ENCODE peak calls at places on chromosomes 2 and 18, in nine cellular contexts. H is HCT116, M is SK-N-SH, J is PC-3, C is neural progenitor cell, Y is GM23248, K is hepatocyte, D is GM23338, B is MM.1S. Z is an unnamed sample. For H3K36me3 and H3K4me1, the result is how much of the 10 kb centered on the place peaks cover.

GRCh38 chr2:70442301-70443077 is 111.1 kb downstream of the TGFA start:
- DNase-seq in Y (peak), D (no peak), K (no peak), M (no peak), J (no peak), C (no peak), B (no peak), H (no peak), Z (no peak)

GRCh38 chr2:39772812-39773152 is 6.3 kb downstream of the THUMPD2 start:
- DNase-seq in Y (no peak), D (no peak), C (no peak), J (peak), B (no peak), H (no peak), K (no peak), M (no peak), Z (no peak)

GRCh38 chr2:210686401-210686800 is 130.0 kb downstream of the CPS1 start:
- DNase-seq in M (no peak), J (no peak), K (no peak), H (no peak), Y (no peak), D (no peak), B (no peak), C (no peak), Z (no peak)

GRCh38 chr18:63297678-63298392 is 21.7 kb downstream of the BCL2 start:
- DNase-seq in J (no peak), Y (no peak), C (no peak), B (no peak), H (no peak), M (no peak), K (no peak), D (peak), Z (no peak)

GRCh38 chr18:2143666-2144065 is 427.6 kb downstream of the METTL4 start:
- DNase-seq in H (no peak), Y (no peak), D (no peak), J (no peak), M (no peak), K (no peak), C (no peak), B (no peak), Z (no peak)

GRCh38 chr2:208807756-208808155 is 401.2 kb downstream of the PTH2R start:
- DNase-seq in H (no peak), C (no peak), B (no peak), K (no peak), J (peak), M (no peak), Y (no peak), D (no peak), Z (no peak)

GRCh38 chr2:160533482-160533881 is 39.9 kb upstream of the RBMS1 start:
- DNase-seq in B (no peak), D (no peak), C (no peak), M (no peak), H (no peak), Y (peak), K (no peak), J (no peak), Z (no peak)

GRCh38 chr2:158973511-158973956 is 5.1 kb downstream of the TANC1 start:
- DNase-seq in J (peak), K (no peak), B (no peak), C (no peak), H (no peak), D (no peak), M (no peak), Y (no peak), Z (no peak)

GRCh38 chr18:9753863-9754262 is 45.8 kb downstream of the RAB31 start:
- DNase-seq in J (no peak), H (no peak), M (no peak), Y (peak), B (no peak), C (no peak), K (no peak), D (no peak), Z (no peak)

GRCh38 chr2:172426635-172427255 is 641 bp upstream of the ITGA6 start:
- DNase-seq in J (no peak), D (no peak), C (no peak), K (no peak), Y (no peak), B (no peak), H (no peak), M (no peak), Z (no peak)

GRCh38 chr2:233076749-233077148 is 16.6 kb downstream of the INPP5D start:
- DNase-seq in J (no peak), M (no peak), Y (no peak), D (no peak), H (no peak), K (no peak), C (no peak), B (no peak), Z (peak)

GRCh38 chr2:37558622-37559021 is 112.8 kb downstream of the CDC42EP3 start:
- DNase-seq in H (no peak), K (no peak), Y (no peak), C (no peak), J (no peak), M (no peak), B (no peak), D (no peak), Z (peak)

GRCh38 chr2:14422426-14422825 is 210.1 kb upstream of the LRATD1 start:
- DNase-seq in B (no peak), H (no peak), K (no peak), D (no peak), Y (no peak), M (no peak), J (peak), C (no peak), Z (no peak)

GRCh38 chr2:25822190-25823117 is 55.8 kb downstream of the ASXL2 start:
- DNase-seq in K (peak), J (no peak), H (no peak), M (peak), B (no peak), C (peak), D (peak), Y (peak), Z (no peak)

GRCh38 chr2:2740238-2740775 is 409.2 kb upstream of the MYT1L start:
- DNase-seq in J (no peak), K (no peak), D (no peak), C (no peak), B (no peak), H (no peak), M (no peak), Y (no peak), Z (no peak)

GRCh38 chr2:120804446-120804845 is 68.8 kb downstream of the GLI2 start:
- DNase-seq in K (no peak), Y (no peak), D (no peak), B (no peak), C (no peak), H (no peak), J (no peak), M (no peak), Z (no peak)

DNA sequence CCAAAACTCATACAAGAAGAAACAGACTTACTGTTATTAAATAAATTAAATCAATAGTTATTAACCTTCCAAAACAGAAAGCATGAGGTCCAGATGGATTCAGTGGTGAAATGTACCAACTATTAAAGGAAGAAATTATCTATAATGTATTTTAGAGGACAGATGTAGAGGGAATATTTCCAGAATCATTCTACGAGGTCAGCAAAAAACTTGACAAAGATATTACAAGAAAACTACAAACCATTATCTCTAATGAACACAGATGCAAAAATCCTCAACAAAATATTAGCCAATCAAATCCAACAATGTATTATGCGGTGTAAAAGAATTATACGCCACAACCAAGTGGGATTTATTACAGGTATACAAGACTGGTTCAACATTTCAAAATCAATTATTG is 63.7 kb downstream of the ROCK2 start:
- DNase-seq in B (no peak), C (no peak), H (no peak), D (no peak), Y (no peak), J (no peak), K (no peak), M (no peak), Z (no peak)
- H3K36me3 ChIP-seq in B (under half), C (under half), H (under half), D (under half), Y (under half), J (under half), K (under half), M (under half), Z (under half)

DNA sequence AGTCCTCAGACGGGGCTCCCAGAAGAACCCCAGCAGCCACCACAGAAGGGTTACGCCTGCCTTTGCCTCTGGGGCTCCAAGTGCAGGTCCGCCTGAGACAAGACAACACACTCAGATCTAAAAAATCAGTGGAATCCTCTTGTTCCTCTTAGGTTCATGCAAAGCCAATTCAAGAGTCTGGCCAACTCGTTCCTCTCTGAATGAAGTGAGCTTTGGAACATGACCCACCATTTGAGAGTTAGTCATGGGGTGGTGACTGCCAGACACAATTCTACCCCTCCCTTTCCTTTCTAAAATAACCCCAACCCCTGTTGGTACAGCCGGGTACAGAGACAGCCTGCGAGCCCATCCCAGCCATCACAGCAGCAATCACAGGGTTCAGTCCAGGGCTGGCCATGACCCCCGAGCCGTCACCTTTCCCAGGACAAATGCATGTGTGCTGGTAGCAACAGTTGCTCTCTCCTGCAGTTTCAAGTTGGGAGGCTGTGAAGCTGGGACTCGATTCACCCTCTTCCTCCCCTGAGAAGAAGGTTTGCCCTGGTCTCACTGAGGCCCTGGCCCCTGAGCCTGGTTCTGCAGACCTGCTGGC is 183.1 kb upstream of the SH3BP4 start:
- DNase-seq in K (no peak), D (no peak), Y (peak), J (no peak), H (no peak), M (no peak), B (no peak), C (no peak), Z (no peak)
- H3K4me1 ChIP-seq in K (under half), D (under half), Y (under half), J (under half), H (under half), M (under half), B (under half), C (under half), Z (under half)

GRCh38 chr2:6841537-6842287 is 24.0 kb downstream of the CMPK2 start:
- DNase-seq in M (no peak), B (no peak), D (no peak), J (no peak), C (no peak), K (no peak), Y (no peak), H (no peak), Z (no peak)

GRCh38 chr2:6846967-6847695 is 18.6 kb downstream of the CMPK2 start:
- DNase-seq in C (no peak), B (no peak), D (no peak), J (no peak), H (no peak), K (no peak), Y (no peak), M (no peak), Z (no peak)

GRCh38 chr2:6845903-6846302 is 19.8 kb downstream of the CMPK2 start:
- DNase-seq in M (no peak), K (no peak), B (no peak), D (no peak), Y (no peak), C (no peak), J (peak), H (no peak), Z (no peak)

GRCh38 chr2:6846540-6846939 is 19.2 kb downstream of the CMPK2 start:
- DNase-seq in Y (no peak), H (no peak), K (no peak), D (no peak), M (no peak), C (no peak), J (no peak), B (no peak), Z (no peak)

GRCh38 chr2:6845312-6845711 is 20.4 kb downstream of the CMPK2 start:
- DNase-seq in H (no peak), Y (peak), M (no peak), D (peak), C (peak), B (no peak), J (no peak), K (no peak), Z (peak)
- TF ChIP-seq EZH2phosphoT487 in H (no peak), Y (no peak), M (no peak), D (no peak), C (no peak), B (no peak), J (no peak), K (no peak), Z (no peak)

DNA sequence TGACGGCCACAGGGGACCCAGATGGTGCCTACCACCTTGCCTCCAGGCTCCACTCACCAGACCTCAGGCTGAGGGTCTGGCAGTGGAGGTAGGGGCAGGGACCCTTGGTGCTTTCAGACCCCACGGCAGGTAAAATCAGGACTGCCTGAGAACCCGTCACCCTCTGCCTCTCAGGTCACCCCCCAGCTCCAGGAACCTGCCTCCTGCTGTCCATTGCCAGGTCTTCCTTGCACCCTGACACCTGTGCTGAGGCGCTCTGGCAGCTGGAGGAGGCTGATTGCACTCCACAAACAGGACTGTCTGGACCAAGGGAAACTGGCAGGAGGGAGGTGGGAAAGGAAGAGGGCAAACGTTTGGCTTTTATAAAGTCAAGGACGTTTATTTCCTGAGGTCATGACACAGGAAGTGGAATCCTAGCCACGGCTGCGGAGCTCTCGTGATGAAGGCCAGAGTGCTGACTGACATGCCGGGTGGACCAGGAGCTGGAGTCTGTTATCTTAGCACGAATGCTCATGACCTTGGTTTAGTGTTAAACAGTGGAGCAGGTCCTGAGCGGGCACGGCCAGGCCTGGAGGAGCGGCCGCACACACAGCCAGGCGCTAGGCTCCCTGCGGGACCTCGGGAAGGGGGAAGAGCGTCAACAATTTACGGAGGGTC is 40.5 kb downstream of the ANO7 start:
- DNase-seq in J (no peak), Y (no peak), B (no peak), H (no peak), D (no peak), K (no peak), M (no peak), C (no peak), Z (no peak)
- H3K36me3 ChIP-seq in J (under half), Y (half or more), B (under half), H (under half), D (under half), K (under half), M (half or more), C (under half), Z (half or more)

GRCh38 chr18:31427010-31427409 is 20.5 kb upstream of the DSG3 start:
- DNase-seq in M (no peak), Y (no peak), K (no peak), H (no peak), J (no peak), C (no peak), B (no peak), D (no peak), Z (no peak)

GRCh38 chr18:31428211-31428610 is 19.3 kb upstream of the DSG3 start:
- DNase-seq in B (no peak), D (no peak), C (no peak), M (no peak), Y (no peak), J (no peak), K (no peak), H (no peak), Z (no peak)

GRCh38 chr18:31420524-31420923 is 27.0 kb upstream of the DSG3 start:
- DNase-seq in H (no peak), C (no peak), K (no peak), Y (no peak), J (no peak), D (no peak), B (no peak), M (no peak), Z (no peak)

GRCh38 chr18:31426021-31426420 is 21.5 kb upstream of the DSG3 start:
- DNase-seq in D (no peak), Y (no peak), M (no peak), C (no peak), K (no peak), J (no peak), H (no peak), B (no peak), Z (no peak)

GRCh38 chr18:31424383-31424988 is 23.1 kb upstream of the DSG3 start:
- DNase-seq in M (peak), K (peak), Y (peak), D (peak), C (peak), H (peak), J (peak), B (peak), Z (peak)
- H3K4me1 ChIP-seq in M (under half), K (under half), Y (under half), D (under half), C (under half), H (under half), J (under half), B (under half), Z (under half)

GRCh38 chr2:85584857-85585780 is 888 bp downstream of the VAMP5 start:
- DNase-seq in B (no peak), K (peak), H (no peak), D (peak), Y (peak), J (peak), C (no peak), M (peak), Z (no peak)

GRCh38 chr2:85582467-85582866 is 1.8 kb upstream of the VAMP5 start:
- DNase-seq in H (no peak), J (no peak), D (no peak), Y (no peak), K (no peak), C (no peak), B (no peak), M (no peak), Z (no peak)

GRCh38 chr2:85583667-85584353 is 421 bp upstream of the VAMP5 start:
- DNase-seq in J (no peak), B (no peak), D (no peak), C (no peak), H (no peak), K (no peak), M (no peak), Y (peak), Z (no peak)

GRCh38 chr2:85585781-85586105 is 1.5 kb downstream of the VAMP5 start:
- DNase-seq in D (no peak), B (no peak), C (no peak), K (no peak), H (no peak), M (no peak), J (peak), Y (peak), Z (no peak)

GRCh38 chr2:85584354-85584856 is at the start of gene VAMP5:
- DNase-seq in K (peak), J (no peak), M (peak), H (no peak), Y (peak), C (peak), B (no peak), D (peak), Z (no peak)
- TF ChIP-seq EZH2phosphoT487 in K (no peak), J (no peak), M (no peak), H (no peak), Y (no peak), C (peak), B (no peak), D (no peak), Z (no peak)

DNA sequence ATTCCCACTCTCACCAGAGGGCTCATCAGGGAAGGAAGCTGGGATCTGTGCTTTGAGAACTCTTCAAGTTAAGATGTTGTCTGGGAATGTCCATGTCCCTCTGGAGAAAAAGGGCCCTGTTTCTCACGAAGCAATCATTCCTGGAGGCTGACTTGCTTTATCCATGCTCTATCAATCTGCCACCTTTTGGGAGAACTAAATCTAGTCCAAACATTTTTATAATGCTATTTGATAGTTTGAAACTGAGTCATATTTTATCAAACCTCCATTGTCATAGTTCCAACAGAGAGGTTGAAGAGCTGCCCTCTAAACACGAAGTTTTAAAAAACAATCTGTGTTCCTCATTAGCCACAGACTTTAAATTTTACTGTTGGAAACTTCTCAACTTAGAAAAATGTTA is 219.2 kb downstream of the MTX2 start:
- DNase-seq in D (no peak), J (peak), Y (peak), K (no peak), H (no peak), B (no peak), C (no peak), M (no peak), Z (no peak)
- H3K36me3 ChIP-seq in D (under half), J (under half), Y (under half), K (under half), H (under half), B (under half), C (under half), M (under half), Z (under half)

DNA sequence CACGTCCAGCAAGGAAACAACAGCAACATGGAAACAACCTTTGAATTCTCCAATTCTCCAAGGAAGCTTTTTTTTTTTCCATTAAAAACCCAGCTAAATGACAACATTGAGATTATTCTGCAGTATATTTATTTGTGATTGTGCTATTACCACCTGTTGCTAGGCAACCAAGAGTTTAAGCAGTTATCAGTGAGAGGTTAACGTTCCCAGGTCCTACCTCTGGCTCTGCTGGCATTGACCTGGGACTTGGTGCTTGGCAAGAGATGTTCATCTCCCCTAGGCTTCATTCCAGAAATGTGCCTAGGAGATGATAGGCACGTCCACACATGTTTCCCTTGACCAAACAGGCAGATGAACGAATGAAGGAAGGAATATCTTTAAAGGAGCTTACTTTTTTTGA is 157.0 kb downstream of the TDRD15 start:
- DNase-seq in H (no peak), B (no peak), M (no peak), C (no peak), K (no peak), J (no peak), D (no peak), Y (no peak), Z (no peak)
- H3K4me1 ChIP-seq in H (under half), B (under half), M (half or more), C (under half), K (under half), J (under half), D (under half), Y (under half), Z (under half)

Z was measured in OCI-LY7.